ENCODE peak calls at places on chromosomes 13 and 19, in seven cellular contexts. One of them, this sample, is unnamed.

GRCh38 chr13:30830638-30830965 is 75.5 kb upstream of the MEDAG start:
- DNase-seq in AG10803: no peak
- DNase-seq in WERI-Rb-1: no peak
- DNase-seq in AG09309: no peak
- DNase-seq in cardiac fibroblast: peak
- DNase-seq in astrocyte of the spinal cord: no peak
- DNase-seq in astrocyte of the cerebellum: no peak
- DNase-seq in this sample: no peak

GRCh38 chr19:30070198-30070969 is 128.3 kb downstream of the URI1 start:
- DNase-seq in astrocyte of the cerebellum: no peak
- DNase-seq in WERI-Rb-1: peak
- DNase-seq in AG10803: no peak
- DNase-seq in AG09309: no peak
- DNase-seq in astrocyte of the spinal cord: no peak
- DNase-seq in cardiac fibroblast: no peak
- DNase-seq in this sample: no peak

GRCh38 chr13:48532146-48532472 is 771 bp downstream of the RCBTB2 start:
- DNase-seq in AG09309: no peak
- DNase-seq in cardiac fibroblast: peak
- DNase-seq in WERI-Rb-1: no peak
- DNase-seq in AG10803: peak
- DNase-seq in astrocyte of the spinal cord: peak
- DNase-seq in astrocyte of the cerebellum: peak
- DNase-seq in this sample: no peak

GRCh38 chr19:6271721-6272410 is 7.9 kb downstream of the MLLT1 start:
- DNase-seq in AG09309: peak
- DNase-seq in WERI-Rb-1: peak
- DNase-seq in astrocyte of the cerebellum: no peak
- DNase-seq in astrocyte of the spinal cord: peak
- DNase-seq in AG10803: peak
- DNase-seq in cardiac fibroblast: peak
- DNase-seq in this sample: no peak

GRCh38 chr13:26600345-26600761 is 42.9 kb downstream of the WASF3 start:
- DNase-seq in AG10803: peak
- DNase-seq in AG09309: no peak
- DNase-seq in cardiac fibroblast: peak
- DNase-seq in WERI-Rb-1: peak
- DNase-seq in astrocyte of the spinal cord: no peak
- DNase-seq in astrocyte of the cerebellum: no peak
- DNase-seq in this sample: no peak

GRCh38 chr19:18119243-18120105 is 21.9 kb downstream of the MAST3 start:
- DNase-seq in AG09309: no peak
- DNase-seq in astrocyte of the cerebellum: no peak
- DNase-seq in AG10803: no peak
- DNase-seq in astrocyte of the spinal cord: no peak
- DNase-seq in cardiac fibroblast: no peak
- DNase-seq in WERI-Rb-1: no peak
- DNase-seq in this sample: peak

GRCh38 chr19:29881386-29881785 is 60.7 kb upstream of the URI1 start:
- DNase-seq in AG09309: no peak
- DNase-seq in AG10803: peak
- DNase-seq in WERI-Rb-1: no peak
- DNase-seq in astrocyte of the spinal cord: no peak
- DNase-seq in astrocyte of the cerebellum: no peak
- DNase-seq in cardiac fibroblast: no peak
- DNase-seq in this sample: no peak

GRCh38 chr13:29073762-29074161 is 253.6 kb downstream of the MTUS2 start:
- DNase-seq in astrocyte of the spinal cord: no peak
- DNase-seq in WERI-Rb-1: no peak
- DNase-seq in cardiac fibroblast: no peak
- DNase-seq in AG10803: no peak
- DNase-seq in AG09309: no peak
- DNase-seq in astrocyte of the cerebellum: no peak
- DNase-seq in this sample: no peak

GRCh38 chr19:14728595-14728994 is 38.7 kb downstream of the ZNF333 start:
- DNase-seq in astrocyte of the spinal cord: no peak
- DNase-seq in AG10803: no peak
- DNase-seq in WERI-Rb-1: no peak
- DNase-seq in AG09309: no peak
- DNase-seq in astrocyte of the cerebellum: no peak
- DNase-seq in cardiac fibroblast: no peak
- DNase-seq in this sample: no peak

GRCh38 chr19:58547323-58548312 is 3.8 kb downstream of the TRIM28 start:
- DNase-seq in cardiac fibroblast: no peak
- DNase-seq in astrocyte of the spinal cord: no peak
- DNase-seq in AG09309: no peak
- DNase-seq in WERI-Rb-1: no peak
- DNase-seq in astrocyte of the cerebellum: no peak
- DNase-seq in AG10803: no peak
- DNase-seq in this sample: no peak

GRCh38 chr19:56736571-56736970 is 65.0 kb upstream of the ZNF835 start:
- DNase-seq in cardiac fibroblast: no peak
- DNase-seq in astrocyte of the spinal cord: no peak
- DNase-seq in astrocyte of the cerebellum: no peak
- DNase-seq in AG10803: no peak
- DNase-seq in AG09309: no peak
- DNase-seq in WERI-Rb-1: no peak
- DNase-seq in this sample: no peak

GRCh38 chr13:53501387-53501786 is 472.8 kb downstream of the OLFM4 start:
- DNase-seq in astrocyte of the cerebellum: no peak
- DNase-seq in AG09309: no peak
- DNase-seq in cardiac fibroblast: no peak
- DNase-seq in AG10803: no peak
- DNase-seq in astrocyte of the spinal cord: no peak
- DNase-seq in WERI-Rb-1: no peak
- DNase-seq in this sample: no peak

GRCh38 chr13:50668882-50669281 is 174.6 kb downstream of the DLEU7 start:
- DNase-seq in cardiac fibroblast: no peak
- DNase-seq in astrocyte of the spinal cord: no peak
- DNase-seq in AG09309: no peak
- DNase-seq in AG10803: no peak
- DNase-seq in WERI-Rb-1: no peak
- DNase-seq in astrocyte of the cerebellum: no peak
- DNase-seq in this sample: no peak

GRCh38 chr13:20230913-20231838 is 943 bp downstream of the GJB6 start:
- DNase-seq in WERI-Rb-1: no peak
- DNase-seq in cardiac fibroblast: no peak
- DNase-seq in astrocyte of the spinal cord: no peak
- DNase-seq in AG09309: no peak
- DNase-seq in astrocyte of the cerebellum: no peak
- DNase-seq in AG10803: no peak
- DNase-seq in this sample: no peak

GRCh38 chr19:55301459-55302331 is 17.9 kb downstream of the BRSK1 start:
- DNase-seq in astrocyte of the spinal cord: peak
- DNase-seq in WERI-Rb-1: peak
- DNase-seq in astrocyte of the cerebellum: peak
- DNase-seq in AG10803: peak
- DNase-seq in cardiac fibroblast: peak
- DNase-seq in AG09309: no peak
- DNase-seq in this sample: peak

GRCh38 chr13:77584111-77584510 is 48.6 kb downstream of the SCEL start:
- DNase-seq in astrocyte of the spinal cord: peak
- DNase-seq in WERI-Rb-1: no peak
- DNase-seq in AG09309: no peak
- DNase-seq in cardiac fibroblast: no peak
- DNase-seq in AG10803: no peak
- DNase-seq in astrocyte of the cerebellum: no peak
- DNase-seq in this sample: no peak

GRCh38 chr19:35165200-35166058 is 10.9 kb downstream of the FXYD5 start:
- DNase-seq in astrocyte of the spinal cord: no peak
- DNase-seq in AG10803: no peak
- DNase-seq in WERI-Rb-1: no peak
- DNase-seq in AG09309: no peak
- DNase-seq in cardiac fibroblast: no peak
- DNase-seq in astrocyte of the cerebellum: no peak
- DNase-seq in this sample: no peak

GRCh38 chr19:45440873-45441654 is 17.3 kb upstream of the ERCC1 start:
- DNase-seq in astrocyte of the spinal cord: peak
- DNase-seq in astrocyte of the cerebellum: no peak
- DNase-seq in cardiac fibroblast: peak
- DNase-seq in AG09309: no peak
- DNase-seq in AG10803: peak
- DNase-seq in WERI-Rb-1: peak
- DNase-seq in this sample: no peak

GRCh38 chr13:113918580-113918979 is 54.7 kb upstream of the GAS6 start:
- DNase-seq in AG10803: no peak
- DNase-seq in AG09309: no peak
- DNase-seq in astrocyte of the spinal cord: no peak
- DNase-seq in astrocyte of the cerebellum: no peak
- DNase-seq in cardiac fibroblast: no peak
- DNase-seq in WERI-Rb-1: peak
- DNase-seq in this sample: no peak

GRCh38 chr13:106569233-106570095 is 1.5 kb upstream of the ARGLU1 start:
- DNase-seq in AG09309: no peak
- DNase-seq in astrocyte of the spinal cord: no peak
- DNase-seq in astrocyte of the cerebellum: no peak
- DNase-seq in AG10803: no peak
- DNase-seq in cardiac fibroblast: no peak
- DNase-seq in WERI-Rb-1: no peak
- DNase-seq in this sample: no peak

GRCh38 chr19:42370068-42370520 is 20.0 kb downstream of the CNFN start:
- DNase-seq in AG09309: no peak
- DNase-seq in cardiac fibroblast: no peak
- DNase-seq in astrocyte of the spinal cord: no peak
- DNase-seq in WERI-Rb-1: no peak
- DNase-seq in AG10803: no peak
- DNase-seq in astrocyte of the cerebellum: no peak
- DNase-seq in this sample: no peak

DNA sequence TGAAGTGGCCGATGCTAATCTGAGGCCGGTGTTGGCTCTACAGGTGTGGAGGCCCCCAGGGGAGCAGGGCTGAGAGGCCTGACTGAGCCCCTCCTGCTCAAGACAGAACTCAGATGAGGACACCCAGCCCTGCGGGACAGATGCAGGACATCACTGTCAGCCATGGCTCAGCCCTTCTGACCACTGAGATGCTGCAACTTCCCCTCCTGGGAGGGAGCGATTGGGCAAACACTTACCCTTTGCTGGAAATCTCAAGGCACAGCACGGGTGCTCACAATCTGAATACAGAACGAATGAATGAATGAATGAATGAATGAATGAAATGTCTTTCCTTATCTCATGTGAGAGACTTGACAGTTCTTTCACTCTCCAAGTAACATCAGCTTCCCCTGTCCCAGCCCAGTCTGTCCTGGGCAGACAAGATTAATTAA is 3.5 kb upstream of the SIGLEC7 start:
- DNase-seq in astrocyte of the cerebellum: no peak
- DNase-seq in AG10803: no peak
- DNase-seq in WERI-Rb-1: no peak
- DNase-seq in AG09309: no peak
- DNase-seq in astrocyte of the spinal cord: no peak
- DNase-seq in cardiac fibroblast: peak
- DNase-seq in this sample: no peak
- TF ChIP-seq CTCF in astrocyte of the cerebellum: no peak
- TF ChIP-seq CTCF in AG10803: no peak
- TF ChIP-seq CTCF in WERI-Rb-1: no peak
- TF ChIP-seq CTCF in AG09309: no peak
- TF ChIP-seq CTCF in astrocyte of the spinal cord: no peak
- TF ChIP-seq CTCF in cardiac fibroblast: no peak
- TF ChIP-seq CTCF in this sample: no peak

GRCh38 chr13:111153977-111154332 is 38.8 kb downstream of the ARHGEF7 start:
- DNase-seq in astrocyte of the cerebellum: no peak
- DNase-seq in cardiac fibroblast: peak
- DNase-seq in AG09309: no peak
- DNase-seq in WERI-Rb-1: no peak
- DNase-seq in astrocyte of the spinal cord: no peak
- DNase-seq in AG10803: peak
- DNase-seq in this sample: no peak
- TF ChIP-seq CTCF in astrocyte of the cerebellum: no peak
- TF ChIP-seq CTCF in cardiac fibroblast: peak
- TF ChIP-seq CTCF in AG09309: no peak
- TF ChIP-seq CTCF in WERI-Rb-1: peak
- TF ChIP-seq CTCF in astrocyte of the spinal cord: no peak
- TF ChIP-seq CTCF in AG10803: peak
- TF ChIP-seq CTCF in this sample: peak

DNA sequence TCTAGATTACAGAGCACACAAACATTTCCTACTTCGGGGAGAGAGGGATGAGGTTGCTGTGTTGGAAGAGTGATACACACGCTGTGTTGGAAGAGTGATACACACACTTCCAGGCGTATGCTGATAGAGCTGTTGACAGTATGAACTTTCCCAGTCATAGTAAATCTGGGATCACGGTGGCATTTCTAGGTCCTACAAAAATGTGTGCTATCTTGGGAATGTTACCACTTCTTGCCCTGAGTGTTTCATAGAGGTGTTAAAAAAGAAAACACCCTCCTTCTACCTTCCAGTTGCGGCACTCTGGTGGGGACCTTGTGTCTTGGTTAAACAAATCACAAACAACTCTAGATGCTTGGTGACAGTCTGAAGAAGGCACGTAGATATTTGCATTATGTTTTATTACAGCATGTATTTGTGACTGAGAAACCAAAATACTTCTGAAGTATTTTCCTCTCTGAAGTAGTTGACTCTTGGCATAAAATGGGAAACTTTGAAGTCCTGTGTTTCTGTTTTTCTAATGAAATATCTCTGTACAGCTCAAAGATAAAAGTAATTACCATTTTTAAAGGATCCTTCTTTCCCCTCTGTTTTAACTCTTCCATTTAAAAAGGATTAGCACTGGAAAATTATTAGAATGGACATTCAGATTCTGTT is 52.5 kb downstream of the ARHGAP35 start:
- DNase-seq in cardiac fibroblast: no peak
- DNase-seq in astrocyte of the spinal cord: no peak
- DNase-seq in WERI-Rb-1: no peak
- DNase-seq in AG10803: peak
- DNase-seq in astrocyte of the cerebellum: no peak
- DNase-seq in AG09309: no peak
- DNase-seq in this sample: no peak
- TF ChIP-seq CTCF in cardiac fibroblast: no peak
- TF ChIP-seq CTCF in astrocyte of the spinal cord: no peak
- TF ChIP-seq CTCF in WERI-Rb-1: no peak
- TF ChIP-seq CTCF in AG10803: no peak
- TF ChIP-seq CTCF in astrocyte of the cerebellum: no peak
- TF ChIP-seq CTCF in AG09309: no peak
- TF ChIP-seq CTCF in this sample: no peak

DNA sequence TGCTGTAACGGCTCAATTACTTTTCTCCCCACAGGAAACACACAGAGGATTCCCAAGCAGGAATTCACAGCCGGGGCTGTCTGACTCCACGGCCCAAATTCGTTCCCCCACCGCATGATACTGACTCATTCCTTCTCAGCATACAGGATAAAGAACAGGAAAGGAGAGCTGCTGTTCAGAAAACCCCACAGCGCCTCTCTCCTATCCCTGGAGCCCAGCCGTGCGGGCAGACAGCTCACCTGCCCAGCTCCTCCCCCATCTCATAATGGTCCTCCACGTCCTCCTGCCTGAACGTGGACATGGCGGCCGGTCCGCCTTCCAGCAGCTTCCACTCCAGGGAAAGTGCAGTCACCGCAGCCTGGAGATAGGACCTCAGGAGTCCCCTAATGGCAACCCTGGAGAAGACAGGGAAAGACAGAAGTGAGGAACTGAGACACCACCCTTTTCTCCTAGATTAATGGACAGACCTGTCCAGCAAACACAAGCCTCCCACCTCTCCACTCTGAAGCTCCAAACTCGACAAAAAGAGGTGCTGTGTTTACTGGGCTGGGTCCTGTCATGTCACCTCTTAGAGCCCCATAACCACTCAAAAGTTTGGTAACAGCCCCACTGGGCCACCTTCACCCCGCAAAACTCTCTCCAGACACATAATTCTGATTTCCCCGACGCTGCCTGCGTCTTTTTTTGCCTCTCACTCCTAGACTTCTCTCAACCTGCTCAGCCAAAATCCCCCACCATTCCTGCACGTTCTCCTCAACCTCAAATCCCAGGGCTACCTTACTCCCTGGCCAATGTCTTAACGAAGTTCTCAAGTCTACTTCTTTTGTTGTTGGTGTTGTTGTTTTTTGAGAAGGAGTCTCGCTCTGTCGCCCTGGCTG is 1.2 kb downstream of the DAPK3 start:
- DNase-seq in astrocyte of the cerebellum: peak
- DNase-seq in cardiac fibroblast: peak
- DNase-seq in WERI-Rb-1: no peak
- DNase-seq in AG10803: peak
- DNase-seq in astrocyte of the spinal cord: peak
- DNase-seq in AG09309: peak
- DNase-seq in this sample: no peak
- TF ChIP-seq CTCF in astrocyte of the cerebellum: peak
- TF ChIP-seq CTCF in cardiac fibroblast: peak
- TF ChIP-seq CTCF in WERI-Rb-1: peak
- TF ChIP-seq CTCF in AG10803: peak
- TF ChIP-seq CTCF in astrocyte of the spinal cord: peak
- TF ChIP-seq CTCF in AG09309: peak
- TF ChIP-seq CTCF in this sample: no peak